ENCODE peak calls at places on chromosomes 12 and 14, in seven cellular contexts. K is IMR-90, N is neuronal stem cell, I is mesendoderm, Y is H1, T is mesenchymal stem cell, L is trophoblast cell. G is an unnamed sample.

GRCh38 chr14:61698216-61698980 is 3.1 kb downstream of the HIF1A start:
- DNase-seq in K (no peak), N (no peak), I (no peak), Y (no peak), T (no peak), L (no peak), G (no peak)

GRCh38 chr12:124686885-124687694 is 119.7 kb upstream of the NCOR2 start:
- DNase-seq in K (no peak), N (no peak), I (no peak), Y (no peak), T (no peak), L (no peak), G (no peak)

GRCh38 chr14:91059576-91060471 is 617 bp downstream of the RPS6KA5 start:
- DNase-seq in K (no peak), N (peak), I (peak), Y (peak), T (no peak), L (peak), G (peak)

GRCh38 chr14:103511022-103511693 is 11.5 kb downstream of the CKB start:
- DNase-seq in K (no peak), N (no peak), I (no peak), Y (no peak), T (no peak), L (no peak), G (no peak)

GRCh38 chr14:61461808-61462275 is 140.5 kb downstream of the PRKCH start:
- DNase-seq in K (peak), N (peak), I (peak), Y (no peak), T (peak), L (peak), G (no peak)

GRCh38 chr14:57259672-57260071 is 9.0 kb downstream of the EXOC5 start:
- DNase-seq in K (no peak), N (no peak), I (peak), Y (no peak), T (no peak), L (no peak), G (no peak)

GRCh38 chr14:104445832-104446381 is 133.7 kb upstream of the C14orf180 start:
- DNase-seq in K (no peak), N (no peak), I (no peak), Y (no peak), T (no peak), L (no peak), G (peak)

GRCh38 chr12:55631743-55632142 is 4.9 kb upstream of the OR10P1 start:
- DNase-seq in K (no peak), N (no peak), I (no peak), Y (no peak), T (no peak), L (no peak), G (no peak)

GRCh38 chr12:54046809-54047159 is 6.9 kb upstream of the HOXC4 start:
- DNase-seq in K (no peak), N (no peak), I (no peak), Y (no peak), T (no peak), L (no peak), G (no peak)

GRCh38 chr14:52265248-52265647 is 2.2 kb upstream of the PTGDR start:
- DNase-seq in K (no peak), N (no peak), I (no peak), Y (no peak), T (no peak), L (no peak), G (no peak)

GRCh38 chr12:1810201-1810930 is 10.0 kb upstream of the LRTM2 start:
- DNase-seq in K (peak), N (no peak), I (no peak), Y (no peak), T (peak), L (no peak), G (no peak)

GRCh38 chr14:103552011-103552797 is 10.3 kb downstream of the BAG5 start:
- DNase-seq in K (peak), N (no peak), I (no peak), Y (no peak), T (no peak), L (peak), G (no peak)

GRCh38 chr14:37089410-37089809 is 83.0 kb downstream of the SLC25A21 start:
- DNase-seq in K (no peak), N (no peak), I (peak), Y (no peak), T (no peak), L (no peak), G (no peak)

GRCh38 chr14:76951149-76951548 is 77.4 kb downstream of the IRF2BPL start:
- DNase-seq in K (no peak), N (no peak), I (no peak), Y (no peak), T (no peak), L (no peak), G (no peak)

GRCh38 chr12:95238150-95238549 is 20.5 kb downstream of the VEZT start:
- DNase-seq in K (no peak), N (no peak), I (no peak), Y (no peak), T (no peak), L (no peak), G (no peak)
- H4K8ac ChIP-seq in K (no peak), N (no peak), I (no peak), Y (no peak), T (no peak), L (no peak), G (no peak)

DNA sequence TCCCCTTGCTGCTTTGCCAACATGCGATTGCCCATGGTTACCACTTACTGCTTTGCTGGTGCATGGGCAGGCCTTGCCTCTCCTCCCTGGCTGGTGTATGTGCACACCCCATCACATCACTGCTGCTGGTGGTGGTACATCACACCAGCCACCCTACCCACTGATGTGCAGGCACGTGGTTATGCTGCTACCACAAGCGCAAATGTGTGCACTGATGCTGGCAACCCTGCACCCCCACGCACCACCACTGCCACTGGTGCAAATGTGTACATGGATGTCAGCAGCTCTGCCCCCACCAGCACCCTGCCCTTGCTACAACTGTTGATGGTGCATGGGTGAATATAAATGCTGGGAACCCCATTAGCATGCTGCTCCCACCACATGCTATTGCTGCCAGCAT is 261.7 kb downstream of the AEBP2 start:
- DNase-seq in K (no peak), N (no peak), I (no peak), Y (no peak), T (no peak), L (no peak), G (no peak)
- H4K8ac ChIP-seq in K (no peak), N (no peak), I (no peak), Y (no peak), T (no peak), L (no peak), G (no peak)

DNA sequence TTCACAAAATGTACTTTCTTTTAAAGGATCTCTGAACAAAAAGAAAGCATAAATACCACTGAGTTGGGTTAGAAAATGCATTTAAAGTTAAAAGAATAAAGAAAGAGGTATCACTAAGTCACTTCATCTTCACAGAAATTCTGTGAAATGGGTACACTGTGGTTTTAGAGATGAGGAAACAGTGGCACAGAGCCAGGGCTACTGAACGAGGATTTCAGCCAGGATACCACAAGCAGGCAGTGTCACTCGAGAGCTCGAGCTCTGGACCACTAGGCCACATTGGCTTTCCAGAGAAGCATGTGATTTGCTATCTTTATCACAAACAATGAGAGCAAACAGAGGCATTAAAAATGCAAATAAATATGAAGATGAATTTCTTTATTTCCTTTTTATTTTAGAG is 51.0 kb downstream of the WDHD1 start:
- DNase-seq in K (no peak), N (no peak), I (no peak), Y (no peak), T (peak), L (no peak), G (no peak)
- H4K8ac ChIP-seq in K (peak), N (no peak), I (no peak), Y (no peak), T (no peak), L (no peak), G (no peak)

GRCh38 chr12:119479121-119479561 is 114.4 kb upstream of the TMEM233 start:
- DNase-seq in K (no peak), N (no peak), I (no peak), Y (no peak), T (no peak), L (peak), G (no peak)
- H4K8ac ChIP-seq in K (no peak), N (no peak), I (no peak), Y (no peak), T (no peak), L (no peak), G (no peak)

GRCh38 chr12:41564816-41565215 is 376.7 kb downstream of the PDZRN4 start:
- DNase-seq in K (no peak), N (no peak), I (no peak), Y (no peak), T (no peak), L (no peak), G (no peak)
- H4K8ac ChIP-seq in K (no peak), N (no peak), I (no peak), Y (no peak), T (no peak), L (no peak), G (no peak)

DNA sequence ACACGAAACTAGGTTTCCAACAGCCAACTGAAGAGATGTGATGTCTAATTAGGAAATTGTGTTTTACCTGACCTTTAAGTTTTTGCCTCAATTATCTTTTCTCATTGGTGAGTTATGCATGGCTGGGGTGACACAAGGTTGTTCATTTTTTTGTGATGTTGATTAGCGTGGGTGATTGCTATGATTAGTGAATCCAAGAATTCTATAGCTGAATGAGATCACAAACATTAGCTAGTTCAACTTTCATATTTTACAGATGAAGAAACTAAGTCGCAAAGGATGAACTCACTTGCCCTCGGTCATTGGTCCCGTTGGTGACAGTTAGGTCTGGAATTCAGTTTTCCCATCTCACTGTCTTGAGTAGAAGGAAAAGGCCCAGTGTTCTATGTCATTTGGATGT is 32.6 kb upstream of the LMNTD1 start:
- DNase-seq in K (no peak), N (no peak), I (no peak), Y (no peak), T (no peak), L (no peak), G (no peak)
- H4K8ac ChIP-seq in K (no peak), N (no peak), I (no peak), Y (no peak), T (no peak), L (no peak), G (no peak)

GRCh38 chr12:19836456-19836855 is 397.2 kb downstream of the AEBP2 start:
- DNase-seq in K (no peak), N (no peak), I (no peak), Y (no peak), T (no peak), L (no peak), G (no peak)

GRCh38 chr12:19833775-19834501 is 394.6 kb downstream of the AEBP2 start:
- DNase-seq in K (peak), N (no peak), I (no peak), Y (no peak), T (peak), L (no peak), G (no peak)

GRCh38 chr12:19834596-19834995 is 395.3 kb downstream of the AEBP2 start:
- DNase-seq in K (no peak), N (no peak), I (no peak), Y (no peak), T (peak), L (no peak), G (no peak)

GRCh38 chr12:19836056-19836455 is 396.8 kb downstream of the AEBP2 start:
- DNase-seq in K (no peak), N (no peak), I (no peak), Y (no peak), T (no peak), L (no peak), G (no peak)

GRCh38 chr12:19837543-19837942 is 398.3 kb downstream of the AEBP2 start:
- DNase-seq in K (no peak), N (no peak), I (no peak), Y (no peak), T (no peak), L (no peak), G (no peak)
- H4K8ac ChIP-seq in K (no peak), N (no peak), I (no peak), Y (no peak), T (no peak), L (no peak), G (no peak)